ENCODE peak calls at places on chromosomes 6 and 20, in eight cellular contexts. One of them, this sample, is unnamed.

GRCh38 chr6:144131248-144131709 is 19.0 kb upstream of the STX11 start:
- DNase-seq in adrenal gland: no peak
- DNase-seq in K562: no peak
- DNase-seq in heart left ventricle: no peak
- DNase-seq in IMR-90: peak; percentile 82
- DNase-seq in transverse colon: no peak
- DNase-seq in stomach: no peak
- DNase-seq in breast epithelium: no peak
- DNase-seq in this sample: no peak

GRCh38 chr6:38209291-38209865 is 389.9 kb downstream of the ZFAND3 start:
- DNase-seq in adrenal gland: no peak
- DNase-seq in K562: no peak
- DNase-seq in heart left ventricle: no peak
- DNase-seq in IMR-90: peak; percentile 7
- DNase-seq in transverse colon: no peak
- DNase-seq in stomach: no peak
- DNase-seq in breast epithelium: no peak
- DNase-seq in this sample: no peak

GRCh38 chr6:56756791-56757582 is 114.3 kb upstream of the DST start:
- DNase-seq in adrenal gland: no peak
- DNase-seq in K562: no peak
- DNase-seq in heart left ventricle: no peak
- DNase-seq in IMR-90: peak; percentile 45
- DNase-seq in transverse colon: no peak
- DNase-seq in stomach: no peak
- DNase-seq in breast epithelium: no peak
- DNase-seq in this sample: no peak

GRCh38 chr6:166488081-166488685 is 98.3 kb downstream of the RAMACL start:
- DNase-seq in adrenal gland: peak; percentile 51
- DNase-seq in K562: no peak
- DNase-seq in heart left ventricle: peak; percentile 77
- DNase-seq in IMR-90: peak; percentile 39
- DNase-seq in transverse colon: peak; percentile 57
- DNase-seq in stomach: peak; percentile 46
- DNase-seq in breast epithelium: peak; percentile 25
- DNase-seq in this sample: no peak

GRCh38 chr6:170151235-170152110 is 139.4 kb downstream of the DLL1 start:
- DNase-seq in adrenal gland: no peak
- DNase-seq in K562: no peak
- DNase-seq in heart left ventricle: peak; percentile 34
- DNase-seq in IMR-90: no peak
- DNase-seq in transverse colon: no peak
- DNase-seq in stomach: no peak
- DNase-seq in breast epithelium: no peak
- DNase-seq in this sample: no peak

GRCh38 chr6:87718662-87719433 is 16.8 kb upstream of the AKIRIN2 start:
- DNase-seq in adrenal gland: no peak
- DNase-seq in K562: no peak
- DNase-seq in heart left ventricle: no peak
- DNase-seq in IMR-90: peak; percentile 51
- DNase-seq in transverse colon: peak; percentile 35
- DNase-seq in stomach: no peak
- DNase-seq in breast epithelium: no peak
- DNase-seq in this sample: no peak

GRCh38 chr20:52624270-52624669 is 347.9 kb upstream of the TSHZ2 start:
- DNase-seq in adrenal gland: no peak
- DNase-seq in K562: no peak
- DNase-seq in heart left ventricle: no peak
- DNase-seq in IMR-90: no peak
- DNase-seq in transverse colon: no peak
- DNase-seq in stomach: no peak
- DNase-seq in breast epithelium: no peak
- DNase-seq in this sample: no peak

GRCh38 chr6:6320901-6321300 is 439 bp upstream of the F13A1 start:
- DNase-seq in adrenal gland: no peak
- DNase-seq in K562: no peak
- DNase-seq in heart left ventricle: no peak
- DNase-seq in IMR-90: no peak
- DNase-seq in transverse colon: no peak
- DNase-seq in stomach: no peak
- DNase-seq in breast epithelium: no peak
- DNase-seq in this sample: no peak

GRCh38 chr6:13423292-13423691 is 64.1 kb downstream of the GFOD1 start:
- DNase-seq in adrenal gland: no peak
- DNase-seq in K562: no peak
- DNase-seq in heart left ventricle: no peak
- DNase-seq in IMR-90: no peak
- DNase-seq in transverse colon: no peak
- DNase-seq in stomach: no peak
- DNase-seq in breast epithelium: no peak
- DNase-seq in this sample: no peak

GRCh38 chr6:111701146-111701545 is 95.5 kb upstream of the TRAF3IP2 start:
- DNase-seq in adrenal gland: no peak
- DNase-seq in K562: no peak
- DNase-seq in heart left ventricle: no peak
- DNase-seq in IMR-90: no peak
- DNase-seq in transverse colon: no peak
- DNase-seq in stomach: no peak
- DNase-seq in breast epithelium: no peak
- DNase-seq in this sample: no peak

GRCh38 chr6:124356276-124356810 is 552.7 kb downstream of the NKAIN2 start:
- DNase-seq in adrenal gland: no peak
- DNase-seq in K562: no peak
- DNase-seq in heart left ventricle: no peak
- DNase-seq in IMR-90: no peak
- DNase-seq in transverse colon: no peak
- DNase-seq in stomach: no peak
- DNase-seq in breast epithelium: no peak
- DNase-seq in this sample: no peak

GRCh38 chr20:14820771-14821170 is 483.4 kb upstream of the FLRT3 start:
- DNase-seq in adrenal gland: no peak
- DNase-seq in K562: no peak
- DNase-seq in heart left ventricle: no peak
- DNase-seq in IMR-90: no peak
- DNase-seq in transverse colon: no peak
- DNase-seq in stomach: no peak
- DNase-seq in breast epithelium: no peak
- DNase-seq in this sample: no peak

GRCh38 chr6:166707045-166707444 is 80.0 kb upstream of the RPS6KA2 start:
- DNase-seq in adrenal gland: peak; percentile 66
- DNase-seq in K562: no peak
- DNase-seq in heart left ventricle: peak; percentile 63
- DNase-seq in IMR-90: peak; percentile 8
- DNase-seq in transverse colon: peak; percentile 24
- DNase-seq in stomach: peak; percentile 68
- DNase-seq in breast epithelium: no peak
- DNase-seq in this sample: no peak

GRCh38 chr6:6399568-6399967 is 79.1 kb upstream of the F13A1 start:
- DNase-seq in adrenal gland: no peak
- DNase-seq in K562: no peak
- DNase-seq in heart left ventricle: no peak
- DNase-seq in IMR-90: no peak
- DNase-seq in transverse colon: no peak
- DNase-seq in stomach: no peak
- DNase-seq in breast epithelium: no peak
- DNase-seq in this sample: no peak

GRCh38 chr6:100230115-100230975 is 234.4 kb downstream of the SIM1 start:
- DNase-seq in adrenal gland: no peak
- DNase-seq in K562: no peak
- DNase-seq in heart left ventricle: no peak
- DNase-seq in IMR-90: no peak
- DNase-seq in transverse colon: no peak
- DNase-seq in stomach: no peak
- DNase-seq in breast epithelium: no peak
- DNase-seq in this sample: no peak

GRCh38 chr6:67952121-67952520 is 683.0 kb upstream of the ADGRB3 start:
- DNase-seq in adrenal gland: no peak
- DNase-seq in K562: no peak
- DNase-seq in heart left ventricle: no peak
- DNase-seq in IMR-90: no peak
- DNase-seq in transverse colon: no peak
- DNase-seq in stomach: no peak
- DNase-seq in breast epithelium: no peak
- DNase-seq in this sample: no peak

GRCh38 chr20:62462976-62463592 is 12.7 kb downstream of the GATA5 start:
- DNase-seq in adrenal gland: no peak
- DNase-seq in K562: no peak
- DNase-seq in heart left ventricle: no peak
- DNase-seq in IMR-90: no peak
- DNase-seq in transverse colon: no peak
- DNase-seq in stomach: no peak
- DNase-seq in breast epithelium: no peak
- DNase-seq in this sample: no peak
- H3K27me3 ChIP-seq in adrenal gland: no peaks in the 10 kb centered on the region
- H3K27me3 ChIP-seq in K562: peaks cover 48% of the 10 kb centered on the region
- H3K27me3 ChIP-seq in heart left ventricle: no peaks in the 10 kb centered on the region
- H3K27me3 ChIP-seq in IMR-90: peaks cover 28% of the 10 kb centered on the region
- H3K27me3 ChIP-seq in transverse colon: peaks cover 12% of the 10 kb centered on the region
- H3K27me3 ChIP-seq in stomach: peaks cover 7% of the 10 kb centered on the region
- H3K27me3 ChIP-seq in breast epithelium: no peaks in the 10 kb centered on the region
- H3K27me3 ChIP-seq in this sample: no peaks in the 10 kb centered on the region

GRCh38 chr6:108945686-108946158 is 97.5 kb downstream of the ARMC2 start:
- DNase-seq in adrenal gland: peak; percentile 85
- DNase-seq in K562: no peak
- DNase-seq in heart left ventricle: peak; percentile 96
- DNase-seq in IMR-90: no peak
- DNase-seq in transverse colon: peak; percentile 37
- DNase-seq in stomach: peak; percentile 65
- DNase-seq in breast epithelium: no peak
- DNase-seq in this sample: no peak
- TF ChIP-seq POLR2A in adrenal gland: peak; percentile 49
- TF ChIP-seq POLR2A in K562: no peak
- TF ChIP-seq POLR2A in heart left ventricle: no peak
- TF ChIP-seq POLR2A in IMR-90: no peak
- TF ChIP-seq POLR2A in transverse colon: no peak
- TF ChIP-seq POLR2A in stomach: no peak
- TF ChIP-seq POLR2A in breast epithelium: no peak
- TF ChIP-seq POLR2A in this sample: no peak

GRCh38 chr6:49713346-49713745 is at the start of gene CRISP2:
- DNase-seq in adrenal gland: no peak
- DNase-seq in K562: no peak
- DNase-seq in heart left ventricle: no peak
- DNase-seq in IMR-90: no peak
- DNase-seq in transverse colon: no peak
- DNase-seq in stomach: no peak
- DNase-seq in breast epithelium: no peak
- DNase-seq in this sample: no peak
- H3K4me3 ChIP-seq in adrenal gland: no peak within 1 kb of the TSS
- H3K4me3 ChIP-seq in K562: no peak within 1 kb of the TSS
- H3K4me3 ChIP-seq in heart left ventricle: no peak within 1 kb of the TSS
- H3K4me3 ChIP-seq in IMR-90: no peak within 1 kb of the TSS
- H3K4me3 ChIP-seq in transverse colon: no peak within 1 kb of the TSS
- H3K4me3 ChIP-seq in stomach: no peak within 1 kb of the TSS
- H3K4me3 ChIP-seq in breast epithelium: no peak within 1 kb of the TSS
- H3K4me3 ChIP-seq in this sample: no peak within 1 kb of the TSS

GRCh38 chr6:41442800-41443501 is 103.2 kb upstream of the FOXP4 start:
- DNase-seq in adrenal gland: peak; percentile 36
- DNase-seq in K562: peak; percentile 82
- DNase-seq in heart left ventricle: peak; percentile 57
- DNase-seq in IMR-90: peak; percentile 27
- DNase-seq in transverse colon: peak; percentile 32
- DNase-seq in stomach: peak; percentile 50
- DNase-seq in breast epithelium: peak; percentile 38
- DNase-seq in this sample: no peak
- H3K27me3 ChIP-seq in adrenal gland: peaks cover 13% of the 10 kb centered on the region
- H3K27me3 ChIP-seq in K562: peaks cover 76% of the 10 kb centered on the region
- H3K27me3 ChIP-seq in heart left ventricle: no peaks in the 10 kb centered on the region
- H3K27me3 ChIP-seq in IMR-90: peaks cover 80% of the 10 kb centered on the region
- H3K27me3 ChIP-seq in transverse colon: peaks cover 10% of the 10 kb centered on the region
- H3K27me3 ChIP-seq in stomach: peaks cover 11% of the 10 kb centered on the region
- H3K27me3 ChIP-seq in breast epithelium: no peaks in the 10 kb centered on the region
- H3K27me3 ChIP-seq in this sample: no peaks in the 10 kb centered on the region

GRCh38 chr20:30487947-30488926 is 769.2 kb upstream of the DEFB115 start:
- DNase-seq in adrenal gland: no peak
- DNase-seq in K562: no peak
- DNase-seq in heart left ventricle: no peak
- DNase-seq in IMR-90: no peak
- DNase-seq in transverse colon: no peak
- DNase-seq in stomach: no peak
- DNase-seq in breast epithelium: no peak
- DNase-seq in this sample: peak; percentile 70

GRCh38 chr20:30488941-30489601 is 768.4 kb upstream of the DEFB115 start:
- DNase-seq in adrenal gland: no peak
- DNase-seq in K562: no peak
- DNase-seq in heart left ventricle: no peak
- DNase-seq in IMR-90: no peak
- DNase-seq in transverse colon: no peak
- DNase-seq in stomach: peak; percentile 5
- DNase-seq in breast epithelium: no peak
- DNase-seq in this sample: peak; percentile 29

GRCh38 chr20:30486103-30486478 is 771.4 kb upstream of the DEFB115 start:
- DNase-seq in adrenal gland: no peak
- DNase-seq in K562: no peak
- DNase-seq in heart left ventricle: no peak
- DNase-seq in IMR-90: no peak
- DNase-seq in transverse colon: no peak
- DNase-seq in stomach: no peak
- DNase-seq in breast epithelium: no peak
- DNase-seq in this sample: no peak

GRCh38 chr20:30489604-30490003 is 767.9 kb upstream of the DEFB115 start:
- DNase-seq in adrenal gland: no peak
- DNase-seq in K562: no peak
- DNase-seq in heart left ventricle: no peak
- DNase-seq in IMR-90: no peak
- DNase-seq in transverse colon: no peak
- DNase-seq in stomach: peak; percentile 13
- DNase-seq in breast epithelium: no peak
- DNase-seq in this sample: peak; percentile 72

GRCh38 chr20:30491016-30491415 is 766.4 kb upstream of the DEFB115 start:
- DNase-seq in adrenal gland: no peak
- DNase-seq in K562: no peak
- DNase-seq in heart left ventricle: no peak
- DNase-seq in IMR-90: no peak
- DNase-seq in transverse colon: no peak
- DNase-seq in stomach: no peak
- DNase-seq in breast epithelium: no peak
- DNase-seq in this sample: peak; percentile 68
- TF ChIP-seq POLR2A in adrenal gland: no peak
- TF ChIP-seq POLR2A in K562: no peak
- TF ChIP-seq POLR2A in heart left ventricle: no peak
- TF ChIP-seq POLR2A in IMR-90: no peak
- TF ChIP-seq POLR2A in transverse colon: no peak
- TF ChIP-seq POLR2A in stomach: no peak
- TF ChIP-seq POLR2A in breast epithelium: no peak
- TF ChIP-seq POLR2A in this sample: no peak

GRCh38 chr20:54017846-54018245 is 52.5 kb downstream of the BCAS1 start:
- DNase-seq in adrenal gland: no peak
- DNase-seq in K562: no peak
- DNase-seq in heart left ventricle: no peak
- DNase-seq in IMR-90: no peak
- DNase-seq in transverse colon: no peak
- DNase-seq in stomach: no peak
- DNase-seq in breast epithelium: no peak
- DNase-seq in this sample: no peak
- H3K4me3 ChIP-seq in adrenal gland: no peak overlapping the region
- H3K4me3 ChIP-seq in K562: no peak overlapping the region
- H3K4me3 ChIP-seq in heart left ventricle: no peak overlapping the region
- H3K4me3 ChIP-seq in IMR-90: no peak overlapping the region
- H3K4me3 ChIP-seq in transverse colon: no peak overlapping the region
- H3K4me3 ChIP-seq in stomach: no peak overlapping the region
- H3K4me3 ChIP-seq in breast epithelium: no peak overlapping the region
- H3K4me3 ChIP-seq in this sample: no peak overlapping the region

This sample was measured in esophagus muscularis mucosa.